ENCODE peak calls at places on chromosome 5, in six cellular contexts. A, B, H, S, O and C are unnamed samples.

GRCh38 chr5:39138892-39139291 is 64.7 kb upstream of the RICTOR start:
- DNase-seq in A (no peak), B (no peak), H (no peak), S (no peak), O (no peak), C (no peak)

GRCh38 chr5:159550951-159551350 is 220.7 kb upstream of the IL12B start:
- DNase-seq in A (no peak), B (no peak), H (no peak), S (no peak), O (no peak), C (no peak)

GRCh38 chr5:139181835-139182452 is 16.2 kb downstream of the SIL1 start:
- DNase-seq in A (no peak), B (no peak), H (no peak), S (no peak), O (no peak), C (no peak)

GRCh38 chr5:124755565-124755964 is 9.1 kb upstream of the ZNF608 start:
- DNase-seq in A (no peak), B (no peak), H (no peak), S (no peak), O (no peak), C (no peak)

GRCh38 chr5:147169846-147170245 is 65.0 kb upstream of the STK32A start:
- DNase-seq in A (no peak), B (no peak), H (no peak), S (no peak), O (no peak), C (no peak)

GRCh38 chr5:86884608-86885007 is 266.9 kb downstream of the COX7C start:
- DNase-seq in A (no peak), B (no peak), H (no peak), S (no peak), O (no peak), C (no peak)

GRCh38 chr5:180684623-180685161 is 35.3 kb upstream of the FLT4 start:
- DNase-seq in A (no peak), B (no peak), H (no peak), S (no peak), O (no peak), C (no peak)

GRCh38 chr5:178839319-178839704 is 20.4 kb upstream of the ZNF354B start:
- DNase-seq in A (peak), B (no peak), H (no peak), S (peak), O (no peak), C (peak)

GRCh38 chr5:76874088-76874581 is 24.3 kb downstream of the S100Z start:
- DNase-seq in A (no peak), B (no peak), H (peak), S (no peak), O (no peak), C (no peak)

GRCh38 chr5:64690417-64691151 is at the start of gene SHISAL2B:
- DNase-seq in A (no peak), B (no peak), H (no peak), S (no peak), O (no peak), C (no peak)

GRCh38 chr5:115068239-115069086 is 101.2 kb downstream of the TRIM36 start:
- DNase-seq in A (no peak), B (no peak), H (peak), S (no peak), O (no peak), C (no peak)

GRCh38 chr5:160263326-160263850 is 34.1 kb downstream of the FABP6 start:
- DNase-seq in A (no peak), B (no peak), H (no peak), S (no peak), O (no peak), C (no peak)

DNA sequence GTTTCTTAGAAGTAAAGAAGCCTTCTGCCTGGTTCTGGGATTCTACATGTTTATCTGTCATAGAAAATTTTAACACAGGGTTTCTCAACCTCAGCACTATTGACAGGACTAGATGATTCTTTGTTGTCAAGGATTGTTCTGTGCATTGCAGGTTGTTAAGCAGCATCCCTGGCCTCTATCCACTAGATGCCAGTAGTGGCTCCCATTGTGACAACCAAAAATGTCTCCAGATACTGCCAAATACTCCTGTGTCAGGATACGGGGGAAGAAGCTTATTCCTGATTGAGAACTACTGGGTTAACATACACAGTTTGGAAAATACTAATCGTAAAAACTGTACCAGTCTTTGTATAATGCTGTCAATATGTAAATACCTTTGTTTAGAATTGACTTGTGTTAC is 167.1 kb downstream of the NIPBL start:
- DNase-seq in A (no peak), B (no peak), H (no peak), S (no peak), O (no peak), C (no peak)
- TF ChIP-seq CTCF in A (no peak), B (no peak), H (peak), S (no peak), O (no peak), C (no peak)

GRCh38 chr5:55997742-55998351 is 3.1 kb upstream of the IL6ST start:
- DNase-seq in A (no peak), B (no peak), H (no peak), S (no peak), O (no peak), C (no peak)

GRCh38 chr5:55993013-55993412 is 1.8 kb downstream of the IL6ST start:
- DNase-seq in A (no peak), B (no peak), H (no peak), S (peak), O (no peak), C (no peak)

GRCh38 chr5:55994502-55994997 is at the start of gene IL6ST:
- DNase-seq in A (peak), B (no peak), H (no peak), S (peak), O (peak), C (peak)

GRCh38 chr5:55993628-55994501 is 898 bp downstream of the IL6ST start:
- DNase-seq in A (no peak), B (no peak), H (no peak), S (no peak), O (no peak), C (no peak)

GRCh38 chr5:55994998-55995914 is 493 bp upstream of the IL6ST start:
- DNase-seq in A (peak), B (peak), H (peak), S (peak), O (peak), C (peak)
- TF ChIP-seq POLR2A in A (no peak), B (no peak), H (peak), S (peak), O (peak), C (no peak)

GRCh38 chr5:73638344-73639095 is 12.5 kb downstream of the ARHGEF28 start:
- DNase-seq in A (no peak), B (no peak), H (no peak), S (no peak), O (no peak), C (no peak)
- TF ChIP-seq CTCF in A (no peak), B (no peak), H (no peak), S (no peak), O (no peak), C (no peak)

DNA sequence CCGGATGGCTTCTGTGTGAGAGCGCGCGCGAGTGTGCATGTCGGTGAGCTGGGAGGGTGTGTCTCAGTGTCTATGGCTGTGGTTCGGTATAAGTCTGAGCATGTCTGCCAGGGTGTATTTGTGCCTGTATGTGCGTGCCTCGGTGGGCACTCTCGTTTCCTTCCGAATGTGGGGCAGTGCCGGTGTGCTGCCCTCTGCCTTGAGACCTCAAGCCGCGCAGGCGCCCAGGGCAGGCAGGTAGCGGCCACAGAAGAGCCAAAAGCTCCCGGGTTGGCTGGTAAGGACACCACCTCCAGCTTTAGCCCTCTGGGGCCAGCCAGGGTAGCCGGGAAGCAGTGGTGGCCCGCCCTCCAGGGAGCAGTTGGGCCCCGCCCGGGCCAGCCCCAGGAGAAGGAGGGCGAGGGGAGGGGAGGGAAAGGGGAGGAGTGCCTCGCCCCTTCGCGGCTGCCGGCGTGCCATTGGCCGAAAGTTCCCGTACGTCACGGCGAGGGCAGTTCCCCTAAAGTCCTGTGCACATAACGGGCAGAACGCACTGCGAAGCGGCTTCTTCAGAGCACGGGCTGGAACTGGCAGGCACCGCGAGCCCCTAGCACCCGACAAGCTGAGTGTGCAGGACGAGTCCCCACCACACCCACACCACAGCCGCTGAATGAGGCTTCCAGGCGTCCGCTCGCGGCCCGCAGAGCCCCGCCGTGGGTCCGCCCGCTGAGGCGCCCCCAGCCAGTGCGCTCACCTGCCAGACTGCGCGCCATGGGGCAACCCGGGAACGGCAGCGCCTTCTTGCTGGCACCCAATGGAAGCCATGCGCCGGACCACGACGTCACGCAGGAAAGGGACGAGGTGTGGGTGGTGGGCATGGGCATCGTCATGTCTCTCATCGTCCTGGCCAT is at the start of gene ADRB2:
- DNase-seq in A (peak), B (peak), H (peak), S (peak), O (peak), C (peak)
- TF ChIP-seq POLR2A in A (peak), B (peak), H (peak), S (peak), O (peak), C (peak)

GRCh38 chr5:137831526-137831925 is 36.1 kb upstream of the MYOT start:
- DNase-seq in A (no peak), B (no peak), H (no peak), S (no peak), O (no peak), C (no peak)
- TF ChIP-seq CTCF in A (peak), B (no peak), H (peak), S (peak), O (no peak), C (no peak)

GRCh38 chr5:141525659-141526058 is 36.8 kb downstream of the PCDHGC5 start:
- DNase-seq in A (no peak), B (no peak), H (no peak), S (no peak), O (no peak), C (no peak)
- TF ChIP-seq POLR2A in A (no peak), B (no peak), H (no peak), S (no peak), O (no peak), C (no peak)

GRCh38 chr5:68480385-68480940 is 264.9 kb downstream of the PIK3R1 start:
- DNase-seq in A (no peak), B (no peak), H (no peak), S (no peak), O (no peak), C (no peak)

GRCh38 chr5:68475476-68475875 is 259.9 kb downstream of the PIK3R1 start:
- DNase-seq in A (no peak), B (no peak), H (no peak), S (no peak), O (no peak), C (no peak)

GRCh38 chr5:68478306-68479091 is 262.9 kb downstream of the PIK3R1 start:
- DNase-seq in A (no peak), B (no peak), H (no peak), S (no peak), O (no peak), C (no peak)

GRCh38 chr5:68479524-68479923 is 264.0 kb downstream of the PIK3R1 start:
- DNase-seq in A (no peak), B (no peak), H (no peak), S (no peak), O (no peak), C (no peak)

DNA sequence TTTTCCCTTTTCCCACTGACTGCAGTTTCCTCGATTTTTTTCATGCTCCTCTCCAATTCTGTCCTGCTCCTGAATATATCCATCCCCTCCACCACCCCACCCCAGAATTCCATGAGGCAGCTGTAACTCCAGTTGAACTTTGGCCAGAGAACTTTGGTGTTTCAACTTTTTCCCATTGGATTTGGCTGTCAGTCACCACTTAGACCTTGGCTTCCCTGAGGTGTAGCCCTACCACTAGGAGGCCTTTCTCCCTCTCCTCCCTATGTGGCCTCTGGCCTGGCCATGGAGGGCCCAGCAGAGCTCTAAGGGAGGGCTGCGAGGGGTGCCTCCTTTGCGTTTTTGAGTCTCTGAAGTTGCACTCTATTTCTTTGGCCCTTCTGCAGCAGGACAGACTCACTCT is 261.3 kb downstream of the PIK3R1 start:
- DNase-seq in A (no peak), B (no peak), H (no peak), S (no peak), O (no peak), C (no peak)
- TF ChIP-seq CTCF in A (no peak), B (no peak), H (no peak), S (no peak), O (no peak), C (no peak)

GRCh38 chr5:130452744-130453143 is 548.5 kb downstream of the CHSY3 start:
- DNase-seq in A (no peak), B (no peak), H (no peak), S (no peak), O (no peak), C (no peak)
- TF ChIP-seq POLR2A in A (no peak), B (no peak), H (no peak), S (no peak), O (no peak), C (no peak)